ENCODE peak calls at places on chromosomes 7 and 10, in eight cellular contexts. O is foreskin fibroblast, K is hepatocyte, I is MM.1S, H is retinal pigment epithelial cell, Y is B cell, S is cardiac fibroblast, F is GM13976. V is an unnamed sample.

GRCh38 chr7:132942721-132943120 is 139.2 kb downstream of the CHCHD3 start:
- DNase-seq in Y (no peak), F (no peak), K (no peak), H (no peak), I (no peak), O (no peak), S (no peak), V (no peak)

GRCh38 chr10:11178606-11179221 is 161.0 kb downstream of the CELF2 start:
- DNase-seq in Y (peak), H (peak), I (peak), K (peak), S (peak), O (peak), F (peak), V (peak)

GRCh38 chr10:10056958-10057357 is 960.7 kb upstream of the CELF2 start:
- DNase-seq in H (no peak), S (peak), O (no peak), F (no peak), K (peak), I (no peak), Y (no peak), V (no peak)

GRCh38 chr10:50604049-50604640 is 19.6 kb downstream of the SGMS1 start:
- DNase-seq in K (no peak), O (no peak), I (peak), H (no peak), F (no peak), S (peak), Y (peak), V (no peak)

GRCh38 chr10:100734295-100735086 is 10.9 kb upstream of the PAX2 start:
- DNase-seq in Y (no peak), I (no peak), H (no peak), S (no peak), O (no peak), K (no peak), F (no peak), V (no peak)

GRCh38 chr7:92244803-92245486 is 769 bp downstream of the KRIT1 start:
- DNase-seq in O (no peak), I (peak), Y (no peak), H (no peak), S (peak), F (no peak), K (no peak), V (no peak)

GRCh38 chr10:86646532-86646931 is 7.8 kb upstream of the OPN4 start:
- DNase-seq in H (no peak), Y (no peak), F (no peak), K (no peak), I (no peak), S (no peak), O (no peak), V (no peak)

GRCh38 chr10:33412261-33413092 is 78.0 kb upstream of the NRP1 start:
- DNase-seq in O (peak), F (no peak), I (no peak), H (peak), S (peak), K (peak), Y (no peak), V (no peak)

GRCh38 chr7:38294926-38295325 is 21.5 kb upstream of the TARP start:
- DNase-seq in H (no peak), K (no peak), O (no peak), I (no peak), Y (no peak), S (no peak), F (no peak), V (no peak)

GRCh38 chr7:38291650-38292049 is 18.2 kb upstream of the TARP start:
- DNase-seq in Y (no peak), I (no peak), S (no peak), F (no peak), K (no peak), O (no peak), H (no peak), V (no peak)

GRCh38 chr7:38292442-38292841 is 19.0 kb upstream of the TARP start:
- DNase-seq in I (no peak), H (no peak), K (no peak), F (no peak), Y (no peak), S (no peak), O (no peak), V (no peak)

GRCh38 chr7:38296059-38296857 is 22.8 kb upstream of the TARP start:
- DNase-seq in K (no peak), Y (no peak), S (no peak), H (no peak), I (peak), O (no peak), F (no peak), V (no peak)

GRCh38 chr7:38291117-38291647 is 17.7 kb upstream of the TARP start:
- DNase-seq in K (no peak), F (no peak), I (no peak), H (no peak), S (no peak), Y (no peak), O (no peak), V (no peak)
- TF ChIP-seq CTCF in K (no peak), F (no peak), I (peak), H (peak), S (no peak), Y (no peak), O (no peak), V (no peak)

DNA sequence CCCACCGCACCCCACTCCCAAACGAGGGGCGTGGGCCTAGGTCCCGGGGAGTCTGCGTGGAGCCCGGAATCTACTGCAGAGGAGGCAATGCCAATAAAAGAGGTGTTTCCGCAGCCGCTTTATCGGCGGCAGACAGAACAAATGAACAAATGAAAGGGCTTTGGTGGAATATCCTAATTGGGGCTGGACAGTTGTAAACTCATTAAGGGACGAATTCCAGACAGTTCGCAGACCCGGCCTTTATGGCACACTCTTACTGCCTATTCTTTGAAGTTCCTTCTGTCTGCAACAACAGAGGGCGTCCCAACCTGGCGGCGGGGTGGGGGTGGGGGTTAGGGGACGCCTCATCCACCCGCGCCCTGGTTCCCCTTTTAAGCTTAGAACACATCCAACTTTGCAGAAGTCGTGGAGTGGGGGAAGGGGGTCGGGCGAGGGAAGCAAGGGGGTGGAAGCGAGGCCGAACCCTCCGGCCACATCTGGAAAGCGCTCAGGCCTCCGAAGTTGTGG is 4.1 kb downstream of the HOXA9 start:
- DNase-seq in H (no peak), S (no peak), O (no peak), I (no peak), Y (peak), K (peak), F (no peak), V (peak)
- TF ChIP-seq CTCF in H (no peak), S (no peak), O (no peak), I (no peak), Y (peak), K (no peak), F (peak), V (no peak)

GRCh38 chr7:30173058-30173897 is 38.5 kb downstream of the MTURN start:
- DNase-seq in S (peak), O (peak), K (peak), Y (no peak), H (peak), F (no peak), I (no peak), V (peak)
- TF ChIP-seq CTCF in S (no peak), O (peak), K (peak), Y (no peak), H (no peak), F (no peak), I (no peak), V (no peak)

GRCh38 chr7:146175716-146176115 is 59.1 kb downstream of the CNTNAP2 start:
- DNase-seq in F (no peak), I (no peak), S (peak), Y (no peak), K (no peak), H (no peak), O (no peak), V (no peak)
- TF ChIP-seq CTCF in F (no peak), I (no peak), S (no peak), Y (no peak), K (peak), H (no peak), O (no peak), V (no peak)

V was measured in transverse colon.